ENCODE peak calls at places on chromosomes 4 and X, in four cellular contexts. One of them, this sample, is unnamed.
A peak's percentile ranks its signal among the peaks of the same experiment; 100 is the strongest.

GRCh38 chr4:86730310-86730709 is 118.9 kb downstream of the SLC10A6 start:
- DNase-seq in SK-N-SH: no peak
- DNase-seq in HepG2: peak; percentile 5
- DNase-seq in K562: no peak
- DNase-seq in this sample: no peak

GRCh38 chr4:127783026-127783769 is 1.1 kb downstream of the HSPA4L start:
- DNase-seq in SK-N-SH: peak; percentile 46
- DNase-seq in HepG2: peak; percentile 77
- DNase-seq in K562: peak; percentile 36
- DNase-seq in this sample: peak; percentile 24

GRCh38 chr4:110172972-110173371 is 25.4 kb downstream of the ELOVL6 start:
- DNase-seq in SK-N-SH: no peak
- DNase-seq in HepG2: no peak
- DNase-seq in K562: no peak
- DNase-seq in this sample: no peak

GRCh38 chr4:176563591-176563990 is 229.1 kb downstream of the VEGFC start:
- DNase-seq in SK-N-SH: no peak
- DNase-seq in HepG2: no peak
- DNase-seq in K562: no peak
- DNase-seq in this sample: no peak

GRCh38 chr4:62292911-62293310 is 1092.8 kb downstream of the ADGRL3 start:
- DNase-seq in SK-N-SH: no peak
- DNase-seq in HepG2: no peak
- DNase-seq in K562: no peak
- DNase-seq in this sample: no peak

GRCh38 chrX:139739138-139739537 is 31.2 kb upstream of the MCF2 start:
- DNase-seq in SK-N-SH: no peak
- DNase-seq in HepG2: no peak
- DNase-seq in K562: no peak
- DNase-seq in this sample: no peak

GRCh38 chr4:72055566-72055965 is 23.8 kb downstream of the NPFFR2 start:
- DNase-seq in SK-N-SH: no peak
- DNase-seq in HepG2: no peak
- DNase-seq in K562: no peak
- DNase-seq in this sample: no peak

GRCh38 chr4:76883147-76883546 is 14.8 kb downstream of the SOWAHB start:
- DNase-seq in SK-N-SH: no peak
- DNase-seq in HepG2: no peak
- DNase-seq in K562: no peak
- DNase-seq in this sample: no peak

GRCh38 chr4:31169851-31170250 is 449.7 kb downstream of the PCDH7 start:
- DNase-seq in SK-N-SH: no peak
- DNase-seq in HepG2: no peak
- DNase-seq in K562: no peak
- DNase-seq in this sample: no peak

GRCh38 chrX:55135171-55135570 is 46.4 kb downstream of the PAGE2 start:
- DNase-seq in SK-N-SH: peak; percentile 41
- DNase-seq in HepG2: peak; percentile 39
- DNase-seq in K562: peak; percentile 15
- DNase-seq in this sample: peak; percentile 2

GRCh38 chr4:82354788-82355187 is 19.0 kb downstream of the HNRNPD start:
- DNase-seq in SK-N-SH: no peak
- DNase-seq in HepG2: no peak
- DNase-seq in K562: no peak
- DNase-seq in this sample: no peak

GRCh38 chrX:120380699-120381098 is 18.8 kb downstream of the ATP1B4 start:
- DNase-seq in SK-N-SH: no peak
- DNase-seq in HepG2: peak; percentile 10
- DNase-seq in K562: no peak
- DNase-seq in this sample: peak; percentile 29

GRCh38 chr4:76513517-76513916 is 78.5 kb downstream of the SHROOM3 start:
- DNase-seq in SK-N-SH: no peak
- DNase-seq in HepG2: no peak
- DNase-seq in K562: no peak
- DNase-seq in this sample: no peak

GRCh38 chrX:144219035-144219434 is 335.2 kb downstream of the UBE2NL start:
- DNase-seq in SK-N-SH: no peak
- DNase-seq in HepG2: no peak
- DNase-seq in K562: no peak
- DNase-seq in this sample: no peak

GRCh38 chr4:6469144-6469543 is 3.3 kb downstream of the PPP2R2C start:
- DNase-seq in SK-N-SH: no peak
- DNase-seq in HepG2: no peak
- DNase-seq in K562: no peak
- DNase-seq in this sample: no peak

GRCh38 chr4:123785515-123785914 is 388.9 kb downstream of the SPRY1 start:
- DNase-seq in SK-N-SH: no peak
- DNase-seq in HepG2: no peak
- DNase-seq in K562: no peak
- DNase-seq in this sample: no peak

GRCh38 chr4:119647558-119647957 is 19.0 kb upstream of the PDE5A start:
- DNase-seq in SK-N-SH: no peak
- DNase-seq in HepG2: no peak
- DNase-seq in K562: no peak
- DNase-seq in this sample: no peak

GRCh38 chr4:129138762-129139496 is 43.0 kb downstream of the C4orf33 start:
- DNase-seq in SK-N-SH: no peak
- DNase-seq in HepG2: no peak
- DNase-seq in K562: no peak
- DNase-seq in this sample: no peak

GRCh38 chr4:173218411-173219125 is 50.0 kb downstream of the GALNT7 start:
- DNase-seq in SK-N-SH: no peak
- DNase-seq in HepG2: no peak
- DNase-seq in K562: peak; percentile 60
- DNase-seq in this sample: peak; percentile 76

GRCh38 chr4:3223986-3224748 is 24.8 kb upstream of the MSANTD1 start:
- DNase-seq in SK-N-SH: no peak
- DNase-seq in HepG2: no peak
- DNase-seq in K562: no peak
- DNase-seq in this sample: no peak

GRCh38 chr4:183320211-183321068 is at the start of gene CLDN22:
- DNase-seq in SK-N-SH: no peak
- DNase-seq in HepG2: peak; percentile 47
- DNase-seq in K562: no peak
- DNase-seq in this sample: no peak

GRCh38 chr4:77538574-77539157 is 67.0 kb upstream of the CXCL13 start:
- DNase-seq in SK-N-SH: no peak
- DNase-seq in HepG2: peak; percentile 12
- DNase-seq in K562: no peak
- DNase-seq in this sample: peak; percentile 27

DNA sequence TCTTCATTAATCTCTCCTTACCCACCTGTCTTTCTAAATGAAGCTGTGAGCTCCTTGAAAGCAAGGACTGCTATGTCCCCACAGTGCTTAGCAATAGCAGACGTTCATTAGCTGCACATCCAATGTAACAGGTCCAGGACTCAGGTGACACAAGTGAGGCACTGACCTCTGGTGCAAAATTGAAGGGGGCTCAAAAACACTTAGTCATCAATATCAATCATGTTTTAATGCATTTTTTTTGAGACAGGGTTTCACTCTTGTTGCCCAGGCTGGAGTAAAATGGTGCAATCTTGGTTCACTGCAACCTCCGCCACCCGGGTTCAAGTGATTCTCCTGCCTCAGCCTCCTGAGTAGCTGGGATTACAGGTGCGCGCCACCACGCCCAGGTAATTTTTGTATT is 56.1 kb upstream of the ADGRG2 start:
- DNase-seq in SK-N-SH: no peak
- DNase-seq in HepG2: no peak
- DNase-seq in K562: no peak
- DNase-seq in this sample: no peak
- TF ChIP-seq ELF1 in SK-N-SH: no peak
- TF ChIP-seq ELF1 in HepG2: no peak
- TF ChIP-seq ELF1 in K562: no peak
- TF ChIP-seq ELF1 in this sample: no peak

GRCh38 chrX:107667426-107667825 is 39.1 kb downstream of the PRPS1 start:
- DNase-seq in SK-N-SH: no peak
- DNase-seq in HepG2: no peak
- DNase-seq in K562: no peak
- DNase-seq in this sample: no peak
- TF ChIP-seq ELF1 in SK-N-SH: no peak
- TF ChIP-seq ELF1 in HepG2: no peak
- TF ChIP-seq ELF1 in K562: no peak
- TF ChIP-seq ELF1 in this sample: no peak

DNA sequence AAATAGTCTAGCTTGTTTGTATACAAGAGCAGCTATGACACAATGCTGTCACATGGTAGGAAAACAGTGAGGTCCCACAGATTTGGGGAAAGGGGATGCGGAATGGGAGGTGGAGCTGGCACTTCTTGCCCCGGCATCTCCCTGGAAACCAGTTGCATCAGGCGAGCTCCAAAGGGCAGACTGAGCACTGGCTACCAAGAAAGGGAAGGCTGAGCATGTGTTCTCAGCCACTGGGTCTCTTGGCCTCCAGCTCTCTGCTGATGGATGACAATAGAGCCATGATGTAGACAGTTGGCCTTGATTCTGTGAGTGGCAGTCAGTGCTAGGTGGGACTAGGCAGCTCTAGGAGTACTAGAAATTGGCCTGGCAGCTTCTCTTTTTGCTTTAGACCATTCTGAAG is 109.0 kb downstream of the UCHL1 start:
- DNase-seq in SK-N-SH: no peak
- DNase-seq in HepG2: no peak
- DNase-seq in K562: no peak
- DNase-seq in this sample: no peak
- TF ChIP-seq ELF1 in SK-N-SH: no peak
- TF ChIP-seq ELF1 in HepG2: no peak
- TF ChIP-seq ELF1 in K562: no peak
- TF ChIP-seq ELF1 in this sample: no peak

DNA sequence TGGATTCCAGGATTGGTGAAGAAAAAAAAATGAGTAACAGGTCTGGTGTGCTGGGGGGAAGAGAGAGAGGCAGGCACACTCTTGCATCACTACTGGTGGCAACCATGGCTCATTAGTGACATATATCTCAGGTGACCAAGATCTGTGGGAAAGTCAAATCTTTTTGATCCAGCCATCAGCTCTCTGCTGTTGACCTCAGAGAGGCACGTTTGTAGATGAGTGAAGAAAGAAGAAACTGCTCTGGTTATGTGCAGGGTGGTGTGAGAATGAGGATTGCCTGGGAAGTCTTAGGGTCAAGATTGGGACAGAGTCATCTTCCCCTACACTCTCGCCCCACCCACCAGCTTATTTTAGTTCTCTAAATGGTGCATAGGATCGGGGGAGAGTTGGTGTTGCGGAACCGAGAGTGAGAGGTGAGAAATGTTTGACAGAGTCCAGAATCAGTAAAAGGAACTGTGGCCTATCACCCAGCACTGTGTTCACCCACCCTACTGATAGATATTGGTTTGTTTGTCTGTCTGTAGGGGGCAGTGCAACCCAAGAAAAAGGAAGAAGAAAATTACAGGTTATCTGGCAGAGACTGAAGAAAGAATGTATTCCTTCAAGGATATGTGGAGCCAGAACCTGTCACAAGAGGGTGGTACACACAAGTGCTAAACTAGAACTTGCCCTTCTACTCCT is 21.9 kb downstream of the ARMCX6 start:
- DNase-seq in SK-N-SH: peak; percentile 52
- DNase-seq in HepG2: peak; percentile 17
- DNase-seq in K562: peak; percentile 18
- DNase-seq in this sample: peak; percentile 58
- TF ChIP-seq ELF1 in SK-N-SH: no peak
- TF ChIP-seq ELF1 in HepG2: no peak
- TF ChIP-seq ELF1 in K562: no peak
- TF ChIP-seq ELF1 in this sample: no peak

DNA sequence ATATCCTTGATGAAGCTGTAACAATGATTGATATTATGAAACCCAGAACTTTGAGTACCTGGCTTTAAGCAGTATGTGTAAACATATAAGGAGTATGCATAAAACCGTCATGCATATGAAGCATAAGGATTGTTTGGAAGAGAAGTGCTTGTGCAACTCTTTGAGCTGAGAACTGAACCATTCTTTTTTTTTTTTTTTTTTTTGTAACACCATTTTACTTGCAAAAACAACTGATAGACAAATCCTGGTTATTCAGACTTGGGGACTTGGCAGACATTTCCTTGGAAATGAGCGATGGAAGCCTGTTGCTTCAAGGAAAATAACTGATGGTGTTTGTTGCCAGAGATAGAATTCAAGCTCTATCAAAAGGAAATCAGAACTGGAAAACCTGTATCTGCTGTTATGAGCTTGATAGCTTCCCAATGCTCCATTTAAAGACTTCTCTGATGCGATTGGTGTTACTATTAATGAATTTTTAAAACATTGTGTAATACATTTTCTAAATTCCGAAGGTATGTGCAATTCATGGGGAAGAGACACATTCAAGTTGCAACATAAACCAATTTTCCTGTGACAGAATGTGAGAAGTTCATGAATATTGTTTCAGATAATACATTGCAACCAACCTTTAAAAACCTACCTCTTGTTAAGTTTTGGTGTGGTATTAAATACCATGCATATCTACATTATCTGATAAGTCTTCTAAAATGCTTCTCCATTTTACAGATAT is 47.0 kb upstream of the FAT1 start:
- DNase-seq in SK-N-SH: no peak
- DNase-seq in HepG2: no peak
- DNase-seq in K562: no peak
- DNase-seq in this sample: no peak
- TF ChIP-seq ELF1 in SK-N-SH: no peak
- TF ChIP-seq ELF1 in HepG2: no peak
- TF ChIP-seq ELF1 in K562: no peak
- TF ChIP-seq ELF1 in this sample: no peak

This sample was measured in HCT116.